ENCODE peak calls at places on chromosomes 5 and 9, in eight cellular contexts. One of them, this sample, is unnamed.

GRCh38 chr9:108333406-108334031 is 522.3 kb downstream of the ACTL7B start:
- DNase-seq in activated CD4-positive, alpha-beta T cell treated with anti-CD3 and anti-CD28 coated beads, Interleukin-2, amount 50 U/mL, for 48 hours: no peak
- DNase-seq in AG09309: no peak
- DNase-seq in M059J: no peak
- DNase-seq in COR-L47: no peak
- DNase-seq in amygdala: no peak
- DNase-seq in AML-193: no peak
- DNase-seq in activated T-helper 1 cell treated with Interleukin-2 at 50 U/mL for 16 hours: no peak
- DNase-seq in this sample: no peak

GRCh38 chr5:158384535-158385421 is 525.8 kb upstream of the CLINT1 start:
- DNase-seq in activated CD4-positive, alpha-beta T cell treated with anti-CD3 and anti-CD28 coated beads, Interleukin-2, amount 50 U/mL, for 48 hours: no peak
- DNase-seq in AG09309: peak
- DNase-seq in AML-193: no peak
- DNase-seq in COR-L47: no peak
- DNase-seq in M059J: peak
- DNase-seq in activated T-helper 1 cell treated with Interleukin-2 at 50 U/mL for 16 hours: no peak
- DNase-seq in amygdala: no peak
- DNase-seq in this sample: no peak

GRCh38 chr5:68215888-68216736 is 556 bp downstream of the PIK3R1 start:
- DNase-seq in AG09309: no peak
- DNase-seq in activated CD4-positive, alpha-beta T cell treated with anti-CD3 and anti-CD28 coated beads, Interleukin-2, amount 50 U/mL, for 48 hours: peak
- DNase-seq in AML-193: peak
- DNase-seq in activated T-helper 1 cell treated with Interleukin-2 at 50 U/mL for 16 hours: peak
- DNase-seq in amygdala: peak
- DNase-seq in COR-L47: peak
- DNase-seq in M059J: peak
- DNase-seq in this sample: peak

GRCh38 chr9:19138084-19138483 is 10.8 kb upstream of the PLIN2 start:
- DNase-seq in amygdala: no peak
- DNase-seq in activated T-helper 1 cell treated with Interleukin-2 at 50 U/mL for 16 hours: no peak
- DNase-seq in COR-L47: no peak
- DNase-seq in activated CD4-positive, alpha-beta T cell treated with anti-CD3 and anti-CD28 coated beads, Interleukin-2, amount 50 U/mL, for 48 hours: no peak
- DNase-seq in M059J: peak
- DNase-seq in AML-193: no peak
- DNase-seq in AG09309: no peak
- DNase-seq in this sample: no peak

GRCh38 chr5:115480245-115480644 is 64.3 kb downstream of the FEM1C start:
- DNase-seq in activated CD4-positive, alpha-beta T cell treated with anti-CD3 and anti-CD28 coated beads, Interleukin-2, amount 50 U/mL, for 48 hours: no peak
- DNase-seq in COR-L47: no peak
- DNase-seq in AG09309: no peak
- DNase-seq in AML-193: no peak
- DNase-seq in amygdala: no peak
- DNase-seq in M059J: no peak
- DNase-seq in activated T-helper 1 cell treated with Interleukin-2 at 50 U/mL for 16 hours: no peak
- DNase-seq in this sample: no peak

GRCh38 chr9:89226076-89226475 is 47.5 kb upstream of the SHC3 start:
- DNase-seq in amygdala: no peak
- DNase-seq in M059J: peak
- DNase-seq in COR-L47: peak
- DNase-seq in activated CD4-positive, alpha-beta T cell treated with anti-CD3 and anti-CD28 coated beads, Interleukin-2, amount 50 U/mL, for 48 hours: no peak
- DNase-seq in AG09309: no peak
- DNase-seq in activated T-helper 1 cell treated with Interleukin-2 at 50 U/mL for 16 hours: no peak
- DNase-seq in AML-193: no peak
- DNase-seq in this sample: no peak

GRCh38 chr9:5633243-5633642 is 4.3 kb downstream of the RIC1 start:
- DNase-seq in COR-L47: no peak
- DNase-seq in AG09309: no peak
- DNase-seq in M059J: peak
- DNase-seq in amygdala: no peak
- DNase-seq in activated CD4-positive, alpha-beta T cell treated with anti-CD3 and anti-CD28 coated beads, Interleukin-2, amount 50 U/mL, for 48 hours: no peak
- DNase-seq in activated T-helper 1 cell treated with Interleukin-2 at 50 U/mL for 16 hours: no peak
- DNase-seq in AML-193: peak
- DNase-seq in this sample: no peak

GRCh38 chr9:9499546-9499945 is 1113.3 kb downstream of the PTPRD start:
- DNase-seq in COR-L47: no peak
- DNase-seq in amygdala: no peak
- DNase-seq in activated CD4-positive, alpha-beta T cell treated with anti-CD3 and anti-CD28 coated beads, Interleukin-2, amount 50 U/mL, for 48 hours: no peak
- DNase-seq in activated T-helper 1 cell treated with Interleukin-2 at 50 U/mL for 16 hours: no peak
- DNase-seq in M059J: no peak
- DNase-seq in AML-193: no peak
- DNase-seq in AG09309: no peak
- DNase-seq in this sample: no peak

GRCh38 chr9:137461663-137462395 is 2.7 kb upstream of the NSMF start:
- DNase-seq in activated T-helper 1 cell treated with Interleukin-2 at 50 U/mL for 16 hours: peak
- DNase-seq in COR-L47: no peak
- DNase-seq in AML-193: no peak
- DNase-seq in activated CD4-positive, alpha-beta T cell treated with anti-CD3 and anti-CD28 coated beads, Interleukin-2, amount 50 U/mL, for 48 hours: peak
- DNase-seq in M059J: no peak
- DNase-seq in AG09309: no peak
- DNase-seq in amygdala: no peak
- DNase-seq in this sample: peak

GRCh38 chr5:134463991-134464760 is 52.5 kb upstream of the CDKN2AIPNL start:
- DNase-seq in activated CD4-positive, alpha-beta T cell treated with anti-CD3 and anti-CD28 coated beads, Interleukin-2, amount 50 U/mL, for 48 hours: no peak
- DNase-seq in M059J: peak
- DNase-seq in activated T-helper 1 cell treated with Interleukin-2 at 50 U/mL for 16 hours: no peak
- DNase-seq in AG09309: no peak
- DNase-seq in COR-L47: no peak
- DNase-seq in AML-193: no peak
- DNase-seq in amygdala: no peak
- DNase-seq in this sample: no peak

GRCh38 chr5:52893105-52893504 is 96.0 kb upstream of the ITGA2 start:
- DNase-seq in activated CD4-positive, alpha-beta T cell treated with anti-CD3 and anti-CD28 coated beads, Interleukin-2, amount 50 U/mL, for 48 hours: no peak
- DNase-seq in amygdala: no peak
- DNase-seq in activated T-helper 1 cell treated with Interleukin-2 at 50 U/mL for 16 hours: no peak
- DNase-seq in AG09309: peak
- DNase-seq in AML-193: no peak
- DNase-seq in M059J: peak
- DNase-seq in COR-L47: no peak
- DNase-seq in this sample: no peak

GRCh38 chr9:96345551-96345950 is 38.0 kb downstream of the SLC35D2 start:
- DNase-seq in COR-L47: no peak
- DNase-seq in AG09309: no peak
- DNase-seq in activated CD4-positive, alpha-beta T cell treated with anti-CD3 and anti-CD28 coated beads, Interleukin-2, amount 50 U/mL, for 48 hours: no peak
- DNase-seq in M059J: no peak
- DNase-seq in activated T-helper 1 cell treated with Interleukin-2 at 50 U/mL for 16 hours: no peak
- DNase-seq in AML-193: no peak
- DNase-seq in amygdala: no peak
- DNase-seq in this sample: no peak

GRCh38 chr5:123670981-123671557 is 159.1 kb downstream of the CSNK1G3 start:
- DNase-seq in AML-193: peak
- DNase-seq in M059J: peak
- DNase-seq in activated T-helper 1 cell treated with Interleukin-2 at 50 U/mL for 16 hours: no peak
- DNase-seq in amygdala: peak
- DNase-seq in COR-L47: peak
- DNase-seq in AG09309: no peak
- DNase-seq in activated CD4-positive, alpha-beta T cell treated with anti-CD3 and anti-CD28 coated beads, Interleukin-2, amount 50 U/mL, for 48 hours: peak
- DNase-seq in this sample: peak

GRCh38 chr9:89642789-89643188 is 38.0 kb downstream of the GADD45G start:
- DNase-seq in amygdala: no peak
- DNase-seq in activated CD4-positive, alpha-beta T cell treated with anti-CD3 and anti-CD28 coated beads, Interleukin-2, amount 50 U/mL, for 48 hours: no peak
- DNase-seq in AG09309: no peak
- DNase-seq in COR-L47: no peak
- DNase-seq in activated T-helper 1 cell treated with Interleukin-2 at 50 U/mL for 16 hours: no peak
- DNase-seq in AML-193: no peak
- DNase-seq in M059J: peak
- DNase-seq in this sample: no peak

GRCh38 chr9:18658764-18659705 is 185.1 kb downstream of the ADAMTSL1 start:
- DNase-seq in M059J: peak
- DNase-seq in activated CD4-positive, alpha-beta T cell treated with anti-CD3 and anti-CD28 coated beads, Interleukin-2, amount 50 U/mL, for 48 hours: no peak
- DNase-seq in amygdala: no peak
- DNase-seq in AML-193: no peak
- DNase-seq in activated T-helper 1 cell treated with Interleukin-2 at 50 U/mL for 16 hours: no peak
- DNase-seq in COR-L47: no peak
- DNase-seq in AG09309: peak
- DNase-seq in this sample: no peak

GRCh38 chr5:141637693-141638419 is 1.1 kb downstream of the RELL2 start:
- DNase-seq in AML-193: peak
- DNase-seq in activated T-helper 1 cell treated with Interleukin-2 at 50 U/mL for 16 hours: peak
- DNase-seq in M059J: no peak
- DNase-seq in activated CD4-positive, alpha-beta T cell treated with anti-CD3 and anti-CD28 coated beads, Interleukin-2, amount 50 U/mL, for 48 hours: peak
- DNase-seq in COR-L47: peak
- DNase-seq in amygdala: peak
- DNase-seq in AG09309: no peak
- DNase-seq in this sample: peak

GRCh38 chr5:129820-130219 is 37.9 kb downstream of the PLEKHG4B start:
- DNase-seq in AML-193: no peak
- DNase-seq in amygdala: no peak
- DNase-seq in activated CD4-positive, alpha-beta T cell treated with anti-CD3 and anti-CD28 coated beads, Interleukin-2, amount 50 U/mL, for 48 hours: no peak
- DNase-seq in activated T-helper 1 cell treated with Interleukin-2 at 50 U/mL for 16 hours: no peak
- DNase-seq in M059J: peak
- DNase-seq in COR-L47: no peak
- DNase-seq in AG09309: peak
- DNase-seq in this sample: no peak

GRCh38 chr5:96348536-96348935 is 84.5 kb downstream of the PCSK1 start:
- DNase-seq in AML-193: no peak
- DNase-seq in AG09309: no peak
- DNase-seq in M059J: no peak
- DNase-seq in activated T-helper 1 cell treated with Interleukin-2 at 50 U/mL for 16 hours: no peak
- DNase-seq in activated CD4-positive, alpha-beta T cell treated with anti-CD3 and anti-CD28 coated beads, Interleukin-2, amount 50 U/mL, for 48 hours: no peak
- DNase-seq in COR-L47: no peak
- DNase-seq in amygdala: no peak
- DNase-seq in this sample: no peak

GRCh38 chr5:138110266-138110963 is 26.6 kb downstream of the WNT8A start:
- DNase-seq in activated T-helper 1 cell treated with Interleukin-2 at 50 U/mL for 16 hours: no peak
- DNase-seq in COR-L47: peak
- DNase-seq in amygdala: no peak
- DNase-seq in AML-193: no peak
- DNase-seq in AG09309: no peak
- DNase-seq in M059J: peak
- DNase-seq in activated CD4-positive, alpha-beta T cell treated with anti-CD3 and anti-CD28 coated beads, Interleukin-2, amount 50 U/mL, for 48 hours: no peak
- DNase-seq in this sample: no peak

GRCh38 chr5:57655228-57655627 is 172.6 kb upstream of the ACTBL2 start:
- DNase-seq in AML-193: no peak
- DNase-seq in AG09309: no peak
- DNase-seq in COR-L47: no peak
- DNase-seq in activated T-helper 1 cell treated with Interleukin-2 at 50 U/mL for 16 hours: no peak
- DNase-seq in amygdala: no peak
- DNase-seq in M059J: no peak
- DNase-seq in activated CD4-positive, alpha-beta T cell treated with anti-CD3 and anti-CD28 coated beads, Interleukin-2, amount 50 U/mL, for 48 hours: no peak
- DNase-seq in this sample: no peak

GRCh38 chr5:131814990-131815389 is 18.2 kb upstream of the FNIP1 start:
- DNase-seq in activated T-helper 1 cell treated with Interleukin-2 at 50 U/mL for 16 hours: no peak
- DNase-seq in activated CD4-positive, alpha-beta T cell treated with anti-CD3 and anti-CD28 coated beads, Interleukin-2, amount 50 U/mL, for 48 hours: no peak
- DNase-seq in AML-193: no peak
- DNase-seq in COR-L47: no peak
- DNase-seq in M059J: peak
- DNase-seq in amygdala: no peak
- DNase-seq in AG09309: no peak
- DNase-seq in this sample: no peak

GRCh38 chr9:131333771-131334567 is 44.4 kb downstream of the PLPP7 start:
- DNase-seq in AML-193: no peak
- DNase-seq in M059J: no peak
- DNase-seq in amygdala: no peak
- DNase-seq in AG09309: no peak
- DNase-seq in activated T-helper 1 cell treated with Interleukin-2 at 50 U/mL for 16 hours: no peak
- DNase-seq in activated CD4-positive, alpha-beta T cell treated with anti-CD3 and anti-CD28 coated beads, Interleukin-2, amount 50 U/mL, for 48 hours: no peak
- DNase-seq in COR-L47: no peak
- DNase-seq in this sample: no peak

GRCh38 chr5:133304707-133305216 is 252.9 kb downstream of the HSPA4 start:
- DNase-seq in COR-L47: no peak
- DNase-seq in AG09309: no peak
- DNase-seq in activated T-helper 1 cell treated with Interleukin-2 at 50 U/mL for 16 hours: no peak
- DNase-seq in activated CD4-positive, alpha-beta T cell treated with anti-CD3 and anti-CD28 coated beads, Interleukin-2, amount 50 U/mL, for 48 hours: no peak
- DNase-seq in M059J: no peak
- DNase-seq in amygdala: no peak
- DNase-seq in AML-193: no peak
- DNase-seq in this sample: no peak